ENCODE peak calls at places on chromosomes 5 and 9, in five cellular contexts. N is psoas muscle, B is cardiac fibroblast, Y is heart right ventricle, E is breast epithelium. G is an unnamed sample.

GRCh38 chr9:91991621-91992435 is 41.8 kb upstream of the ROR2 start:
- DNase-seq in B (no peak), E (no peak), N (no peak), Y (no peak), G (no peak)

GRCh38 chr5:52269395-52269794 is 518.3 kb upstream of the ITGA1 start:
- DNase-seq in N (no peak), B (no peak), E (no peak), Y (no peak), G (no peak)

GRCh38 chr9:137128158-137129088 is 10.5 kb upstream of the GRIN1 start:
- DNase-seq in N (no peak), E (no peak), B (no peak), Y (no peak), G (no peak)

GRCh38 chr5:17379188-17379951 is 118.7 kb upstream of the TAF11L2 start:
- DNase-seq in B (peak), Y (no peak), E (no peak), N (no peak), G (no peak)

GRCh38 chr9:120767451-120767850 is 25.8 kb downstream of the FBXW2 start:
- DNase-seq in Y (no peak), E (no peak), N (no peak), B (no peak), G (no peak)

GRCh38 chr5:160539431-160539830 is 117.8 kb downstream of the PTTG1 start:
- DNase-seq in B (no peak), N (no peak), Y (no peak), E (no peak), G (no peak)

GRCh38 chr9:3464033-3464638 is 61.7 kb downstream of the RFX3 start:
- DNase-seq in B (peak), E (no peak), Y (no peak), N (no peak), G (no peak)

GRCh38 chr9:7095054-7095453 is 337.3 kb downstream of the KDM4C start:
- DNase-seq in Y (no peak), B (no peak), N (no peak), E (no peak), G (no peak)

GRCh38 chr5:90111354-90112070 is 298.0 kb downstream of the CETN3 start:
- DNase-seq in N (no peak), B (peak), Y (no peak), E (no peak), G (no peak)

GRCh38 chr5:177409043-177409801 is at the start of gene F12:
- DNase-seq in E (no peak), Y (no peak), B (no peak), N (no peak), G (no peak)

GRCh38 chr5:39187873-39188731 is 31.3 kb downstream of the FYB1 start:
- DNase-seq in E (no peak), Y (no peak), N (no peak), B (no peak), G (no peak)

GRCh38 chr5:10366310-10367297 is 13.1 kb downstream of the MARCHF6 start:
- DNase-seq in Y (no peak), N (no peak), B (peak), E (peak), G (no peak)

GRCh38 chr5:35302544-35302943 is 72.3 kb upstream of the PRLR start:
- DNase-seq in E (no peak), B (no peak), Y (no peak), N (no peak), G (no peak)

GRCh38 chr9:129102791-129103594 is 7.6 kb downstream of the CRAT start:
- DNase-seq in Y (peak), N (peak), E (no peak), B (peak), G (no peak)

GRCh38 chr9:127538849-127539258 is 73.2 kb upstream of the STXBP1 start:
- DNase-seq in Y (no peak), B (peak), E (no peak), N (no peak), G (no peak)

GRCh38 chr5:146862641-146863040 is 15.9 kb downstream of the PPP2R2B start:
- DNase-seq in Y (no peak), E (no peak), B (no peak), N (no peak), G (no peak)

GRCh38 chr5:174448662-174449061 is 275.7 kb upstream of the MSX2 start:
- DNase-seq in E (no peak), B (no peak), N (no peak), Y (no peak), G (no peak)

GRCh38 chr9:118529210-118529609 is 825.0 kb downstream of the TLR4 start:
- DNase-seq in Y (peak), N (no peak), B (peak), E (no peak), G (no peak)

GRCh38 chr9:124022201-124023121 is 10.9 kb downstream of the LHX2 start:
- DNase-seq in E (no peak), Y (no peak), N (no peak), B (no peak), G (no peak)

GRCh38 chr5:133359861-133360260 is 252.5 kb downstream of the FSTL4 start:
- DNase-seq in N (no peak), Y (no peak), B (no peak), E (no peak), G (no peak)

GRCh38 chr5:125424374-125424773 is 677.9 kb upstream of the ZNF608 start:
- DNase-seq in Y (no peak), E (no peak), N (no peak), B (no peak), G (no peak)

GRCh38 chr5:135486679-135487395 is 34.7 kb upstream of the TIFAB start:
- DNase-seq in N (no peak), B (no peak), E (peak), Y (no peak), G (no peak)

GRCh38 chr9:73370053-73370452 is 218.4 kb downstream of the ANXA1 start:
- DNase-seq in Y (no peak), N (no peak), B (no peak), E (no peak), G (no peak)
- TF ChIP-seq CTCF in Y (no peak), N (no peak), B (no peak), E (no peak), G (no peak)

DNA sequence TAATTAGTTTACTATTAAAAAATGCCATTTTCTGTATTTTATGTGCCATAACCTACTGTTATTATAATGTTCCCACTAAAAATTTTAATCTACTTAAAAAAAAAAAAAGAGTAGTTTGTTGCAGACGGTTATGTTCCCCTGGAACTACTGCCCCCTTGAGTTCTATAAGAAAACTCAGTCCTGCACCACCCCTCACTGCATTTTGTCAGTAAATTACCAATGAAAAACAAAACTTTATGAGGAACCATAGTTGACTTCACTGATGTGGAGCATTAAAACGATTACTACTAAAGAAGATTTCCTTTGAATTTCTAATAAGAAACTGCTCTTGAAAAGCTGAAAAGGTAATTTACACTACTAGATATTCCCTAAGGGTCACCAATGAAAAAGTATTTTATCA is 288.7 kb downstream of the FBXL17 start:
- DNase-seq in B (peak), N (no peak), E (no peak), Y (no peak), G (no peak)
- TF ChIP-seq CTCF in B (peak), N (no peak), E (no peak), Y (peak), G (peak)

DNA sequence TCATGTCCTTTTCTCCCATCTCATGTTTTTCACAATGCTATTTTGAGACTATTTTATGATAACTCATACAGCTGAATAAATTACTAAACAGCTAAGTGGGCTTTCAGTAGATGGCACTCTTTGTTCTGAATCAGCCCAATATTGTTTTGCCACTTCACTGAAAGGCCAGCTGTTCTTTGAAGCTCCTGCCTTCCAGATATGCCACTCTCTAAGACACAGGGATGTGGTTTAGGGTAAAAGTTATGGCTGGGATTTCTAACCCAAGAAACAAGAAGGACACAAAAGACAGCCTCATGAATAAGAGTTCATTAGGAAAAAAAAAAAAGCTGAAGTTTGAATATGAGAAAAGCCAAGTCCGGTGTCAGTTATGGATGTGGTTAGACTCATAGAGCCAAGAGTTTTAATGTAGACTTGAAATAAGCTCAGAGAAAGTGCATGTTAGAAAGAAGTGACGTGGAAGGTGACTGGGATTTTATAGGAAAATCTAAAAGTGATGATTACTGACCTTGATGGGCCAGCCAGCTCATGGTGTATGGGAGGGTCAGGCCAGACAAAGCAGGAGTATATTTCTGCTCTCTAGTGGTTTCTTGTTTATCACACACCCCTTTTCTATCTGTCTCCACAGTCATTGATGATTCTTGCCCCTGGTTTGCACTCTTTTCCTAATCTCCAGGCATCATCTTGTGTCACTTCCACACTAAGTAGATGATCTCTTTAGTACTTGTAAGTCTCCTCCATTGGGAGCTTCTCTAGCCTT is 488.5 kb downstream of the NR2F1-AS1 start:
- DNase-seq in B (peak), N (no peak), Y (no peak), E (no peak), G (no peak)
- TF ChIP-seq CTCF in B (peak), N (no peak), Y (peak), E (no peak), G (peak)

GRCh38 chr9:101119206-101119819 is 90.8 kb downstream of the PLPPR1 start:
- DNase-seq in N (peak), Y (peak), E (no peak), B (peak), G (no peak)
- TF ChIP-seq CTCF in N (peak), Y (peak), E (no peak), B (peak), G (peak)

GRCh38 chr5:6823996-6824395 is 110.8 kb downstream of the TENT4A start:
- DNase-seq in N (no peak), B (no peak), Y (no peak), E (no peak), G (no peak)
- TF ChIP-seq CTCF in N (no peak), B (no peak), Y (no peak), E (no peak), G (no peak)

GRCh38 chr5:149667084-149667826 is 62.9 kb upstream of the PPARGC1B start:
- DNase-seq in Y (peak), B (peak), E (no peak), N (no peak), G (no peak)
- TF ChIP-seq CTCF in Y (peak), B (peak), E (no peak), N (peak), G (peak)

DNA sequence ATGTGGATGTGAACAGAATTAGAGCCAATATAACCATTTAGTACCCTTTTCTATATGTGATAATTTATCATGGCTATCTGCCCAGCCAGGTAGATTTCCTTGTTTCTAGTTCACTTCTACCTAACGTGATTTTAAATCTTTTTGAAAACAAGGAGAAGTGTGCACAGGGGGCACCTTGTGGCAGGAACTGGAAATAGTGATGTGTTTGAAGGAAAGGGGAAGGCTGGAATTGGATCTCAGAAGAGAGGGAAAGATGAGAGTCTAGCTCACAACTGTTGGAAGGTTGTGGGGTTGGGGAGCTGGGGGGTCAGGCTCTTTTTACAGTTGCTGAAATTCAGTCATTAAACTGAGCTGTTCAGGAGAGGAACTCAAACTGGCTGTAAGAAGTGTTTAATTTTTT is 219.5 kb downstream of the KCTD16 start:
- DNase-seq in E (no peak), N (no peak), Y (no peak), B (no peak), G (no peak)
- TF ChIP-seq CTCF in E (no peak), N (no peak), Y (peak), B (peak), G (peak)

DNA sequence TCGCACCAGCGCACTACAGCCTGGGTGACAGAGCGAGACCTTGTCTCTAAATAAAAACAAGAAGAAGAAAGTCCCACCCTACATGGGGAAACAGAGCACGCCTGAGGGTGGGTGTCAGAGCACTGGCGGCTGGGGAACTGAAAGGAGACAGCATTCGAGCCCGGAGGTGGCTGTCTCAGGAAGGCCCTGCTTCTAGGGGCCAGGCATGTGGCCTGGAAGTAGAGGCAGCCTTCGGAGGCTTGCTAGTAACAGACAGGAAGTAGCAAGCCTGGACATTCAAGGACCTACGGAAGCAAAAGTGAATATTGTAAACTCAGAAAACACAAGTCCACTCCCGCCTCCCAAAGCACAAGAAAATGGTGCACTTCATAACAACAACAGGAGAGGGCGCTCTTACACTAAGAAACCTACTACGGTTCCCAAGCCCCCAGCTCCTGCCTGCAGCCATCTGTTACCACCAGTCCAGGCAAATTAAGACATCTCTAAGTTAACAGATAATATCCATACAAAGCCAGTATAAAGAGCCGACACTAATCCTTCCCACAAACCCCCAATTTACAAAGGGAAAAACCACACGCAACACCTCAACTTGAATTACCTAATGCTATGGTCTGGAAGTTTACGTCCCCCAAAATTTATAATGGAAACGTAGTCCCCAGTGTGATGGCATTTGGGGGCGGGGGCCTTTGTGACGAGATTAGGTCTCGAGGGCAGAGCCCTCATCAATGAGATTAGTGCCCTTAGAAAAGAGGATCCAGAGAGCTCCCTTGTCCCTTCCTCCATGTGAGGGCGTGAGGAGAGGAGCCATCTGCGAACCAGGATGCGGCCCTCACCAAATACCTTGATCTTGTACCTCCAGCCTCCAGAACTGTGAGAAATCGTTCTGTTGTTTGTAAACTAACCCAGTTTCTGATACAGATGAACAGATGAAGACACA is 7.7 kb downstream of the RASGEF1C start:
- DNase-seq in E (no peak), B (peak), N (no peak), Y (no peak), G (no peak)
- TF ChIP-seq CTCF in E (no peak), B (peak), N (peak), Y (peak), G (no peak)

G was measured in AG09319.